ENCODE peak calls at places on chromosomes 3 and 15, in four cellular contexts. C is GM23248, A is ovary, K is cardiac muscle cell. E is an unnamed sample. For H3K4me1, the result is how much of the 10 kb centered on the place peaks cover.

GRCh38 chr3:57646723-57647122 is 46.2 kb downstream of the DENND6A start:
- DNase-seq in C (peak), A (peak), K (peak), E (peak)

GRCh38 chr3:78963771-78964170 is 804.0 kb downstream of the ROBO1 start:
- DNase-seq in C (no peak), A (no peak), K (no peak), E (no peak)

GRCh38 chr3:129612350-129613204 is 6.1 kb upstream of the PLXND1 start:
- DNase-seq in C (peak), A (no peak), K (no peak), E (no peak)

GRCh38 chr3:112126501-112126900 is 6.5 kb downstream of the GCSAM start:
- DNase-seq in C (peak), A (no peak), K (no peak), E (no peak)

GRCh38 chr3:132592211-132592610 is 4.9 kb upstream of the ACKR4 start:
- DNase-seq in C (peak), A (no peak), K (no peak), E (no peak)

GRCh38 chr15:27743078-27743477 is 356.0 kb downstream of the OCA2 start:
- DNase-seq in C (no peak), A (no peak), K (no peak), E (no peak)

GRCh38 chr15:74317820-74318375 is 49.5 kb downstream of the CYP11A1 start:
- DNase-seq in C (peak), A (peak), K (no peak), E (no peak)

GRCh38 chr3:139578783-139579182 is 39.2 kb upstream of the RBP1 start:
- DNase-seq in C (no peak), A (no peak), K (no peak), E (no peak)

GRCh38 chr3:50294089-50294488 is 1.9 kb upstream of the IFRD2 start:
- DNase-seq in C (no peak), A (no peak), K (no peak), E (no peak)

GRCh38 chr15:53837263-53837662 is 77.8 kb upstream of the WDR72 start:
- DNase-seq in C (no peak), A (no peak), K (peak), E (no peak)

GRCh38 chr15:40353697-40354096 is 2.9 kb downstream of the PHGR1 start:
- DNase-seq in C (no peak), A (no peak), K (no peak), E (no peak)

GRCh38 chr3:102979682-102980378 is 545.0 kb downstream of the ZPLD1 start:
- DNase-seq in C (peak), A (peak), K (no peak), E (no peak)

GRCh38 chr3:113264249-113264648 is 52.9 kb downstream of the BOC start:
- DNase-seq in C (no peak), A (no peak), K (peak), E (no peak)

GRCh38 chr3:8460815-8461482 is 40.7 kb upstream of the LMCD1 start:
- DNase-seq in C (peak), A (no peak), K (no peak), E (no peak)

GRCh38 chr15:76337739-76338554 is 1.4 kb downstream of the ISL2 start:
- DNase-seq in C (no peak), A (no peak), K (peak), E (no peak)

GRCh38 chr3:46865034-46865507 is 1.8 kb upstream of the MYL3 start:
- DNase-seq in C (peak), A (peak), K (no peak), E (no peak)

GRCh38 chr3:32325957-32326356 is 65.7 kb upstream of the CMTM7 start:
- DNase-seq in C (no peak), A (no peak), K (no peak), E (no peak)

GRCh38 chr3:18085429-18085828 is 339.7 kb downstream of the SATB1 start:
- DNase-seq in C (no peak), A (no peak), K (no peak), E (no peak)

GRCh38 chr15:101348643-101349496 is 53.8 kb upstream of the SNRPA1 start:
- DNase-seq in C (no peak), A (no peak), K (no peak), E (no peak)

GRCh38 chr15:74233864-74234597 is 2.1 kb upstream of the CCDC33 start:
- DNase-seq in C (peak), A (no peak), K (no peak), E (no peak)

GRCh38 chr3:138389144-138389601 is 40.8 kb downstream of the MRAS start:
- DNase-seq in C (peak), A (no peak), K (no peak), E (no peak)

GRCh38 chr15:69317392-69317841 is 18.7 kb downstream of the PAQR5 start:
- DNase-seq in C (no peak), A (no peak), K (no peak), E (no peak)

GRCh38 chr3:135056084-135056730 is 261.1 kb downstream of the EPHB1 start:
- DNase-seq in C (no peak), A (no peak), K (no peak), E (no peak)

GRCh38 chr15:74792227-74793016 is 10.5 kb downstream of the CSK start:
- DNase-seq in C (no peak), A (no peak), K (no peak), E (no peak)

GRCh38 chr3:48215466-48215865 is 7.8 kb upstream of the CAMP start:
- DNase-seq in C (peak), A (peak), K (no peak), E (no peak)

GRCh38 chr15:92941668-92942067 is 41.5 kb downstream of the CHD2 start:
- DNase-seq in C (peak), A (no peak), K (no peak), E (no peak)

GRCh38 chr15:75114796-75115195 is 86.9 kb upstream of the C15orf39 start:
- DNase-seq in C (no peak), A (no peak), K (no peak), E (no peak)

GRCh38 chr3:62922326-62922725 is 47.1 kb upstream of the CADPS start:
- DNase-seq in C (peak), A (no peak), K (no peak), E (no peak)

GRCh38 chr3:87979527-87979926 is 79.3 kb downstream of the CGGBP1 start:
- DNase-seq in C (no peak), A (no peak), K (no peak), E (no peak)

GRCh38 chr3:7263347-7264195 is 402.7 kb downstream of the GRM7 start:
- DNase-seq in C (no peak), A (no peak), K (peak), E (no peak)

GRCh38 chr15:39125904-39126303 is 455.0 kb upstream of the THBS1 start:
- DNase-seq in C (peak), A (no peak), K (peak), E (no peak)

GRCh38 chr15:80182611-80183210 is 29.9 kb downstream of the FAH start:
- DNase-seq in C (peak), A (no peak), K (peak), E (no peak)

GRCh38 chr3:55746808-55747413 is 259.8 kb upstream of the WNT5A start:
- DNase-seq in C (peak), A (no peak), K (no peak), E (no peak)
- H3K27ac ChIP-seq in C (no peak), A (no peak), K (no peak), E (no peak)

GRCh38 chr15:66771351-66771650 is 69.3 kb downstream of the SMAD6 start:
- DNase-seq in C (no peak), A (no peak), K (no peak), E (no peak)

GRCh38 chr15:66772604-66772966 is 70.5 kb downstream of the SMAD6 start:
- DNase-seq in C (no peak), A (no peak), K (no peak), E (no peak)

GRCh38 chr15:66768984-66769383 is 66.9 kb downstream of the SMAD6 start:
- DNase-seq in C (no peak), A (no peak), K (no peak), E (no peak)

GRCh38 chr15:66772967-66773873 is 71.2 kb downstream of the SMAD6 start:
- DNase-seq in C (peak), A (no peak), K (peak), E (no peak)

DNA sequence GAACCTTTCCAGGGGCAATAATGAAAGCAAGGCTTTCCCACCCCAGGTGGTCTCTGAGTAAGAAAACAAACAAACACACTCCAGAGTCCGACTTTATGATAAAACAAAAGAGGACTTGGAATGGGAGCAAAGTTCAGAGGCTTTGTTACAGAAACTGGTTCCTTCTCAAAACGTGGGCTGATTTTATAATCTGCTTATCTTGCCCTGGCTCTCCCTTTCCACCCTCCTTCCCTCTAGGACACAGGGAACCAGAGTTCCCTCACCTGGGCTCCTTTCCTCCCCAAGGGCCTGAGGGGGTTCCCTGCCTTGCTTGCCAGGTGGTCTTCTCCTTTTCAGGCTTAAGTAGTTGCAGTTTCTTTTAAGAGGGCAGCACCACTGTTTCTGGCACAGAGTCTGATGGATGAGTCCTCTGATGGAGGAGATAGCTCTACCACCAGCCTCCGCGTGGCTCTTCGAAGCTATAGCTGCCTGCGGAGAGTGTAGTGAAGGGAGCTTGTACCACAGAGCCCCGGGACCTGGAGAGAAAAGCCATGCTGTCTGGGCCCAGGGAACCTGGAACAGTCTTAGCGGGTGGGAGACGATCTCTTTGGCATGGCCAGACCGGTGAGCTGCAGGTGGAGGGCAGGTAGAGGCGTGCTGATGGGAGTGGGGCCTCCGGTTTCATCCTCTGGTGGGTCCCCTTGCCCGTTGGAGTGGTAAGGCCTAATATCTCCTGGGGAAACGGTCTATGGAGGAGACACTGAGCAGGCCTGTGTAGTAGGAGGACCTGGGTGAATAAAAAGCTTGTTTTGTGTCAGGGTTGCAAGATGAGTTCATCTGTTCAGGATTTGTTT is 68.7 kb downstream of the SMAD6 start:
- DNase-seq in C (no peak), A (no peak), K (no peak), E (no peak)
- H3K4me1 ChIP-seq in C (under half), A (under half), K (half or more), E (under half)

DNA sequence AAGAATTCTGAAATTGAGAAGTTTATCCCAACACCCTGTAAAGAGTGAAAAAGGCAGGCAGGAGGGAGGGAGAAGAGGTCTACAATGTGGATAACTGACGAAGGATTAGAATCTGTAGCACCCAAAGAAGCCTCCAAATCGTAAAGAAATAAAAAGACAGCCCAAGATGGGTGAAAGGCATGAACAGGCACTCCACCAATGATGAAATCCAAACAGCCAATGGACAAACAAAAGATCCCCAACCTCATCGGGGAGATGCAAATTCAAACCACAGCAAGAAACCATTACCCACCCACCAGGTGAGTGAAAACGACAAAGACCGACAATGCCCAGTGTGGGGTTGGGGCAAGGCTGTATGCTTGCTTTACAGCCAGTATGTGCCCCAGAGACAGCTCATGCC is 85.6 kb downstream of the IQSEC1 start:
- DNase-seq in C (no peak), A (no peak), K (no peak), E (no peak)
- H3K27ac ChIP-seq in C (no peak), A (no peak), K (no peak), E (no peak)

GRCh38 chr15:36907295-36907694 is 193.1 kb downstream of the MEIS2 start:
- DNase-seq in C (no peak), A (no peak), K (no peak), E (no peak)

GRCh38 chr15:36905908-36906307 is 194.4 kb downstream of the MEIS2 start:
- DNase-seq in C (peak), A (no peak), K (no peak), E (no peak)

GRCh38 chr15:36901012-36901411 is 199.3 kb downstream of the MEIS2 start:
- DNase-seq in C (no peak), A (no peak), K (no peak), E (no peak)

GRCh38 chr15:36903195-36903594 is 197.2 kb downstream of the MEIS2 start:
- DNase-seq in C (no peak), A (no peak), K (no peak), E (no peak)

GRCh38 chr15:36903922-36904479 is 196.3 kb downstream of the MEIS2 start:
- DNase-seq in C (no peak), A (no peak), K (peak), E (no peak)
- H3K4me1 ChIP-seq in C (under half), A (under half), K (half or more), E (under half)

DNA sequence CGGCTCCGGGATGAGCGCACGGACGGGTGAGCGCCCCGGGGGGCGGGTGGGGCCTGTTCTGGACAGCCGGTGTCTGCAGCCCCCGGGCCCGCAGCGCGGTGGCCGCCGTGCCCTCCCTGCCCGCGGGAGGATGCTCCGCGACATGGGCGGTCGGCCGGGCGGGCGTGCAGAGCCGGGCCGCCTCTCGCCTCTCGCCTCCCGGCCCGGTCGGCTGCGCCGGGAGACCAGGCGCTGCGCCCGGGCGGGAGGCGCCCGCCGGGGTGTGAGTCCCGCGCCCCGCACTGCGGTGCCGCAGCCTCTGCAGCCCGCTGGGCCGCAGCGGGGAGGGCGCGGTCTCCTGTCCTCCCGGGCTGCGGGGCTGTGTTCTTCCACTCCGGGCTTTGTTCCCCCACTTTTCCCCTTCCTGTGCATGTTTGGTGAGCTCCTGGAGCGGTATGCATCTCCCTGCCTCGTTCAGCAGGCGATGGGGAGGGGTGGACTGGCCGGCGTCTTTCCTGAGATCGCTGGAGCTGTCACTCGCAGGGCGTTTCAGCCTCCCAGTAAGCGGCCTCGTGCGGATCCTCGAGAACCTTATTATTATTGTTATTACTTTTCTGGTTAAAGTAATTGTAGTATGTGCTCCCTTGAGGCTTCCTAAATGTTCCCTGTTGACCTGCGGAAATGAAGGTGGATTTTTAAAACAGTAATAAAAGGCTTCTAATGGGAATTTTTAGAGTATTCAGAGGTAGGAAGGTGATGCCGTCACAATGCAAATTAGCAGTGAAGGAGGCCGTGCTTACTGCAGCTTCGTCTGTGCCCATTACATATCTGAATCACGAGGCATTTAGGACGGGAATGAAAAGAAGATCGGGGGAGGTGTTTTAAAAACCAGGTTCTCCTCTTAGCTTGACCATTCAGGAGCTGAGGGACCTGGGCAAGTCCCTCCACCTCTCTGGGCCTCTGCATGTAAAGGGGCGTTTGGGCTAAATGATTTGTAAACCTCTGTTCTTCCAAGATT is 588 bp downstream of the TMOD2 start:
- DNase-seq in C (peak), A (peak), K (peak), E (no peak)
- H3K27ac ChIP-seq in C (no peak), A (no peak), K (no peak), E (no peak)

GRCh38 chr3:25457642-25458419 is 29.8 kb downstream of the RARB start:
- DNase-seq in C (peak), A (no peak), K (peak), E (no peak)
- H3K4me1 ChIP-seq in C (under half), A (under half), K (half or more), E (under half)

GRCh38 chr3:53162672-53163458 is 1.9 kb downstream of the PRKCD start:
- DNase-seq in C (no peak), A (peak), K (peak), E (peak)
- H3K27ac ChIP-seq in C (no peak), A (no peak), K (no peak), E (peak)